ENCODE peak calls at places on chromosomes 4 and X, in five cellular contexts. One of them, this sample, is unnamed.

GRCh38 chr4:65367306-65367705 is 303.0 kb downstream of the EPHA5 start:
- DNase-seq in A673: no peak
- DNase-seq in cardiac fibroblast: no peak
- DNase-seq in esophagus squamous epithelium: no peak
- DNase-seq in GM12865: no peak
- DNase-seq in this sample: no peak

GRCh38 chrX:98654565-98654964 is 1755.5 kb downstream of the PCDH19 start:
- DNase-seq in A673: no peak
- DNase-seq in GM12865: no peak
- DNase-seq in esophagus squamous epithelium: no peak
- DNase-seq in cardiac fibroblast: no peak
- DNase-seq in this sample: no peak

GRCh38 chrX:13087322-13088154 is 43.1 kb upstream of the FAM9C start:
- DNase-seq in A673: peak; percentile 34
- DNase-seq in GM12865: peak; percentile 95
- DNase-seq in esophagus squamous epithelium: no peak
- DNase-seq in cardiac fibroblast: peak; percentile 46
- DNase-seq in this sample: peak; percentile 62

GRCh38 chr4:38785901-38786402 is 3.2 kb upstream of the TLR10 start:
- DNase-seq in cardiac fibroblast: no peak
- DNase-seq in A673: no peak
- DNase-seq in GM12865: peak; percentile 89
- DNase-seq in esophagus squamous epithelium: no peak
- DNase-seq in this sample: no peak

GRCh38 chr4:23789765-23790164 is 100.1 kb downstream of the PPARGC1A start:
- DNase-seq in GM12865: no peak
- DNase-seq in cardiac fibroblast: peak; percentile 89
- DNase-seq in A673: no peak
- DNase-seq in esophagus squamous epithelium: no peak
- DNase-seq in this sample: peak; percentile 99

GRCh38 chrX:46758956-46759644 is at the start of gene SLC9A7:
- DNase-seq in esophagus squamous epithelium: no peak
- DNase-seq in A673: peak; percentile 77
- DNase-seq in GM12865: peak; percentile 88
- DNase-seq in cardiac fibroblast: peak; percentile 64
- DNase-seq in this sample: no peak

GRCh38 chr4:41976775-41977516 is 4.6 kb upstream of the DCAF4L1 start:
- DNase-seq in cardiac fibroblast: no peak
- DNase-seq in A673: no peak
- DNase-seq in GM12865: no peak
- DNase-seq in esophagus squamous epithelium: no peak
- DNase-seq in this sample: no peak

GRCh38 chr4:118823471-118823870 is 12.5 kb downstream of the SEC24D start:
- DNase-seq in GM12865: no peak
- DNase-seq in A673: no peak
- DNase-seq in cardiac fibroblast: no peak
- DNase-seq in esophagus squamous epithelium: no peak
- DNase-seq in this sample: no peak

GRCh38 chr4:128709268-128709667 is 100.2 kb upstream of the JADE1 start:
- DNase-seq in A673: no peak
- DNase-seq in cardiac fibroblast: no peak
- DNase-seq in GM12865: peak; percentile 8
- DNase-seq in esophagus squamous epithelium: no peak
- DNase-seq in this sample: no peak

GRCh38 chr4:13522282-13523104 is 21.8 kb downstream of the NKX3-2 start:
- DNase-seq in cardiac fibroblast: no peak
- DNase-seq in esophagus squamous epithelium: no peak
- DNase-seq in A673: no peak
- DNase-seq in GM12865: no peak
- DNase-seq in this sample: no peak

GRCh38 chrX:112832481-112833095 is 8.0 kb downstream of the AMOT start:
- DNase-seq in cardiac fibroblast: no peak
- DNase-seq in esophagus squamous epithelium: no peak
- DNase-seq in GM12865: no peak
- DNase-seq in A673: no peak
- DNase-seq in this sample: no peak

GRCh38 chr4:143482753-143483362 is 30.6 kb upstream of the SMARCA5 start:
- DNase-seq in A673: peak; percentile 68
- DNase-seq in esophagus squamous epithelium: no peak
- DNase-seq in cardiac fibroblast: peak; percentile 80
- DNase-seq in GM12865: peak; percentile 54
- DNase-seq in this sample: peak; percentile 22

GRCh38 chrX:36684053-36684452 is 324.1 kb upstream of the FAM47C start:
- DNase-seq in GM12865: no peak
- DNase-seq in cardiac fibroblast: no peak
- DNase-seq in A673: peak; percentile 18
- DNase-seq in esophagus squamous epithelium: no peak
- DNase-seq in this sample: no peak

GRCh38 chr4:72305620-72306019 is 263.4 kb downstream of the ADAMTS3 start:
- DNase-seq in A673: no peak
- DNase-seq in cardiac fibroblast: no peak
- DNase-seq in GM12865: no peak
- DNase-seq in esophagus squamous epithelium: no peak
- DNase-seq in this sample: no peak

GRCh38 chrX:14026121-14026520 is 3.6 kb downstream of the GEMIN8 start:
- DNase-seq in cardiac fibroblast: no peak
- DNase-seq in GM12865: no peak
- DNase-seq in esophagus squamous epithelium: no peak
- DNase-seq in A673: no peak
- DNase-seq in this sample: no peak

GRCh38 chrX:139691493-139691842 is 16.5 kb downstream of the MCF2 start:
- DNase-seq in esophagus squamous epithelium: no peak
- DNase-seq in GM12865: no peak
- DNase-seq in A673: no peak
- DNase-seq in cardiac fibroblast: peak; percentile 5
- DNase-seq in this sample: no peak

GRCh38 chr4:99076292-99076976 is 12.2 kb downstream of the ADH5 start:
- DNase-seq in esophagus squamous epithelium: no peak
- DNase-seq in A673: no peak
- DNase-seq in cardiac fibroblast: no peak
- DNase-seq in GM12865: no peak
- DNase-seq in this sample: no peak

GRCh38 chrX:1451676-1452496 is 823 bp downstream of the ASMTL start:
- DNase-seq in GM12865: no peak
- DNase-seq in A673: no peak
- DNase-seq in esophagus squamous epithelium: no peak
- DNase-seq in cardiac fibroblast: no peak
- DNase-seq in this sample: no peak

GRCh38 chrX:6465731-6466130 is 69.2 kb downstream of the VCX3A start:
- DNase-seq in cardiac fibroblast: no peak
- DNase-seq in esophagus squamous epithelium: no peak
- DNase-seq in GM12865: no peak
- DNase-seq in A673: peak; percentile 93
- DNase-seq in this sample: no peak

GRCh38 chr4:127370495-127371069 is 262.2 kb upstream of the INTU start:
- DNase-seq in esophagus squamous epithelium: no peak
- DNase-seq in GM12865: no peak
- DNase-seq in cardiac fibroblast: peak; percentile 53
- DNase-seq in A673: peak; percentile 45
- DNase-seq in this sample: no peak

GRCh38 chr4:67035501-67035900 is 509.8 kb downstream of the CENPC start:
- DNase-seq in A673: peak; percentile 38
- DNase-seq in esophagus squamous epithelium: no peak
- DNase-seq in GM12865: no peak
- DNase-seq in cardiac fibroblast: peak; percentile 61
- DNase-seq in this sample: peak; percentile 9

GRCh38 chrX:19924285-19924684 is 36.9 kb upstream of the SH3KBP1 start:
- DNase-seq in esophagus squamous epithelium: no peak
- DNase-seq in A673: no peak
- DNase-seq in GM12865: no peak
- DNase-seq in cardiac fibroblast: peak; percentile 32
- DNase-seq in this sample: no peak

GRCh38 chr4:170089274-170089742 is 448 bp downstream of the AADAT start:
- DNase-seq in GM12865: no peak
- DNase-seq in esophagus squamous epithelium: no peak
- DNase-seq in A673: peak; percentile 58
- DNase-seq in cardiac fibroblast: peak; percentile 39
- DNase-seq in this sample: no peak

GRCh38 chr4:5813882-5814255 is 79.0 kb downstream of the CRMP1 start:
- DNase-seq in cardiac fibroblast: no peak
- DNase-seq in esophagus squamous epithelium: no peak
- DNase-seq in A673: no peak
- DNase-seq in GM12865: no peak
- DNase-seq in this sample: no peak

GRCh38 chr4:5810770-5811430 is 82.0 kb downstream of the CRMP1 start:
- DNase-seq in A673: no peak
- DNase-seq in esophagus squamous epithelium: no peak
- DNase-seq in GM12865: no peak
- DNase-seq in cardiac fibroblast: no peak
- DNase-seq in this sample: no peak

GRCh38 chr4:5810151-5810550 is 82.7 kb downstream of the CRMP1 start:
- DNase-seq in A673: no peak
- DNase-seq in esophagus squamous epithelium: no peak
- DNase-seq in cardiac fibroblast: no peak
- DNase-seq in GM12865: no peak
- DNase-seq in this sample: no peak

GRCh38 chr4:5814421-5814820 is 78.5 kb downstream of the CRMP1 start:
- DNase-seq in GM12865: no peak
- DNase-seq in esophagus squamous epithelium: no peak
- DNase-seq in cardiac fibroblast: no peak
- DNase-seq in A673: no peak
- DNase-seq in this sample: no peak

GRCh38 chr4:5812506-5813229 is 80.2 kb downstream of the CRMP1 start:
- DNase-seq in esophagus squamous epithelium: no peak
- DNase-seq in A673: peak; percentile 85
- DNase-seq in GM12865: peak; percentile 66
- DNase-seq in cardiac fibroblast: peak; percentile 83
- DNase-seq in this sample: no peak
- TF ChIP-seq CTCF in esophagus squamous epithelium: peak; percentile 66
- TF ChIP-seq CTCF in A673: peak; percentile 72
- TF ChIP-seq CTCF in GM12865: peak; percentile 63
- TF ChIP-seq CTCF in cardiac fibroblast: peak; percentile 71
- TF ChIP-seq CTCF in this sample: peak; percentile 77

DNA sequence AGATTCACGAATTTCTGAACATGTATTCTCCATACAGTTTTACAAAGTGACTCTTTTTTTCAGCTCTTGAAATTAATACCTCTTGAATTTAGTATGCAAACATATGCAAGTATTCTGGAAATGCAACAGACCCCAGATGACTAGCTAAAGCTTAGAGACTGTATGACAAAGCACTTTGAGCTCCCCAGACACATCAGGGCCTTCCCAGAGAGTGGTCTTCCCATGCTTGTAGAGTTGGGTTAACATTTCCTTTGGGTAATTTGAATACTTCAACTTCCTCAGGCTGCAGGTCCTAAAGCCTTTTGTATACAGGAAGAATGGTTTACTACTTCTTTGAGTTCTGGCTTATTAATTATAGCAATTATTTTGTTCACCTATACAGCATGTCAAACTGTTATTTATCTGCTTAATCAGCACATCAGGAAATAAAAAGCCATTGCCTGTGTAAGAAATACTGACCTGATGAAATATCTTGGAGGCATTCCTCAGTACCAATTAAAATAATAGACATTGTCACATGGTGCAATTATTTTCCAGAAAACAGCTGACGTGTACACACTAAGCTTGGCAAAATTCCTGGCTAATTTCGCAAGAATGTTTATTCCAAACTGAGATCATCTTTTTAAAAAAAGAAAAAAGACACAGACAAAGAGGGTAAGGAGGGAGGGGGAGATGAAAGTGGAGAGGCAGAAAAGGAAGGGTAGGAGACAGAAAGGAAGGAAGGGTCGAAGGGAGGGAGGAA is 62.1 kb upstream of the NFKB1 start:
- DNase-seq in GM12865: no peak
- DNase-seq in esophagus squamous epithelium: no peak
- DNase-seq in A673: peak; percentile 90
- DNase-seq in cardiac fibroblast: peak; percentile 96
- DNase-seq in this sample: peak; percentile 97
- H3K4me3 ChIP-seq in GM12865: no peak overlapping the region
- H3K4me3 ChIP-seq in esophagus squamous epithelium: no peak overlapping the region
- H3K4me3 ChIP-seq in A673: no peak overlapping the region
- H3K4me3 ChIP-seq in cardiac fibroblast: no peak overlapping the region
- H3K4me3 ChIP-seq in this sample: no peak overlapping the region

DNA sequence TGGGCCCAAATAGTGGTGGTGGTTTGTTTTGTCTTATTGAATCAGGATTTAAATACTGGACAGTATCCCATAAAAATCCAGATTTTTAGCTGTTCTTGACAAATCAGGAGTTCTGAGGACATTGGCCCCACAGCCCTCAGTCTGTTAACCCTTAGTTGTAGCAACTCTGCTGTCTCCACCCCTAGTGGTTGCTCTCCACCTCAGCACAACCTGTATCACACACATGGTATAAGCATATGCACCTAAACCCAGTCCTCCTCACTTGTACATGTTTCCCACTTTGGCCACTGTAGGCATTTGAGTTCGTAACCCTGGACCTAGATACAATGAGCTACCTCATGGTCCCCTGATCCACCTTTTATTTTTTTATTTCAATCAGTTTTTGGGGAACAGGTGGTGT is 75.9 kb downstream of the MRPL1 start:
- DNase-seq in cardiac fibroblast: no peak
- DNase-seq in esophagus squamous epithelium: no peak
- DNase-seq in A673: no peak
- DNase-seq in GM12865: no peak
- DNase-seq in this sample: no peak
- TF ChIP-seq CTCF in cardiac fibroblast: no peak
- TF ChIP-seq CTCF in esophagus squamous epithelium: no peak
- TF ChIP-seq CTCF in A673: no peak
- TF ChIP-seq CTCF in GM12865: no peak
- TF ChIP-seq CTCF in this sample: no peak

DNA sequence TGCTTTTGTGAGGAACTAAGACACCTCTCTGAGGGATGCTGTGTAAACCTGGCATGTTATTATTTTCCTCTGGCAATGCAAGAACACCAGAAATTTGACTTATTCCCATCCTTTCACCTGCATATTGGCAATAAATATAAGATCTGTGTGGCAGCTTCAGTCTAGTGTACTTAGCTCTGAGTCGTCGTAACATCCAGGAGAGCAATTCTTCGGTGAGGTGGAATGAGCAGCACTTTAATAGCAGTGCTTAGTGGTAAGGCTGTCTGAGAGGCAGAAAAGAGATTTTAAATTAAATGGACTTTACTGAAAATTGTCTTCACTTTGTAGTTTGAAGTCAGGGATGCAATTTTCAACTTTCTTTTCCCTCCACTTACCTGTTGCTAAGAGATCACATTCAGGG is 344.9 kb downstream of the PCDH7 start:
- DNase-seq in cardiac fibroblast: no peak
- DNase-seq in esophagus squamous epithelium: no peak
- DNase-seq in GM12865: no peak
- DNase-seq in A673: no peak
- DNase-seq in this sample: no peak
- H3K4me3 ChIP-seq in cardiac fibroblast: no peak overlapping the region
- H3K4me3 ChIP-seq in esophagus squamous epithelium: no peak overlapping the region
- H3K4me3 ChIP-seq in GM12865: no peak overlapping the region
- H3K4me3 ChIP-seq in A673: no peak overlapping the region
- H3K4me3 ChIP-seq in this sample: no peak overlapping the region